ENCODE peak calls at places on chromosomes 3 and 15, in seven cellular contexts. G is HS-5; Q is NCI-H460; D is neuronal stem cell; W is stimulated activated CD4-positive, alpha-beta T cell treated with anti-CD3 and anti-CD28 coated beads, Interleukin-15, amount 100 ng/mL, for 1 hour; I is central memory CD4-positive, alpha-beta T cell; O is CD8-positive, alpha-beta memory T cell. M is an unnamed sample.

GRCh38 chr3:131283862-131284261 is 97.7 kb upstream of the NUDT16 start:
- DNase-seq in G (no peak), Q (no peak), D (no peak), W (no peak), I (no peak), O (no peak), M (no peak)

GRCh38 chr3:96966181-96966929 is 152.0 kb downstream of the EPHA6 start:
- DNase-seq in G (no peak), Q (no peak), D (no peak), W (no peak), I (no peak), O (no peak), M (no peak)

GRCh38 chr3:38538773-38539353 is 42.7 kb downstream of the EXOG start:
- DNase-seq in G (no peak), Q (no peak), D (no peak), W (no peak), I (no peak), O (no peak), M (no peak)

GRCh38 chr3:183626877-183627594 is 8.4 kb upstream of the KLHL24 start:
- DNase-seq in G (no peak), Q (no peak), D (no peak), W (no peak), I (no peak), O (no peak), M (no peak)

GRCh38 chr15:35208353-35208752 is 123.3 kb upstream of the NANOGP8 start:
- DNase-seq in G (no peak), Q (no peak), D (no peak), W (no peak), I (no peak), O (no peak), M (no peak)

GRCh38 chr3:107643038-107643883 is 120.5 kb downstream of the BBX start:
- DNase-seq in G (no peak), Q (no peak), D (no peak), W (no peak), I (no peak), O (no peak), M (no peak)

GRCh38 chr3:157859541-157859940 is 246.7 kb downstream of the SHOX2 start:
- DNase-seq in G (no peak), Q (no peak), D (no peak), W (no peak), I (no peak), O (no peak), M (no peak)

GRCh38 chr15:50697109-50697797 is 10.7 kb upstream of the TRPM7 start:
- DNase-seq in G (no peak), Q (no peak), D (no peak), W (no peak), I (no peak), O (no peak), M (no peak)

GRCh38 chr15:55279746-55280351 is 9.8 kb downstream of the RAB27A start:
- DNase-seq in G (peak), Q (no peak), D (no peak), W (no peak), I (peak), O (peak), M (peak)

GRCh38 chr15:27361418-27361817 is 390.4 kb downstream of the GABRG3 start:
- DNase-seq in G (no peak), Q (no peak), D (no peak), W (no peak), I (no peak), O (no peak), M (no peak)

GRCh38 chr3:167762296-167762695 is 26.8 kb downstream of the SERPINI1 start:
- DNase-seq in G (no peak), Q (no peak), D (no peak), W (no peak), I (no peak), O (no peak), M (no peak)

GRCh38 chr15:66578286-66578875 is 12.6 kb upstream of the LCTL start:
- DNase-seq in G (peak), Q (no peak), D (no peak), W (no peak), I (no peak), O (no peak), M (no peak)

GRCh38 chr3:159791336-159791735 is 197.3 kb upstream of the IL12A start:
- DNase-seq in G (no peak), Q (no peak), D (no peak), W (no peak), I (no peak), O (no peak), M (no peak)

GRCh38 chr3:140736863-140737460 is 59.1 kb downstream of the TRIM42 start:
- DNase-seq in G (no peak), Q (no peak), D (peak), W (no peak), I (no peak), O (no peak), M (peak)

GRCh38 chr15:76401285-76401684 is 64.7 kb downstream of the ISL2 start:
- DNase-seq in G (no peak), Q (no peak), D (no peak), W (no peak), I (no peak), O (no peak), M (no peak)

GRCh38 chr3:61846488-61846887 is 285.1 kb downstream of the PTPRG start:
- DNase-seq in G (no peak), Q (no peak), D (no peak), W (no peak), I (no peak), O (no peak), M (no peak)

GRCh38 chr15:62068787-62069170 is 2.0 kb downstream of the C2CD4A start:
- DNase-seq in G (no peak), Q (no peak), D (no peak), W (no peak), I (no peak), O (no peak), M (no peak)

GRCh38 chr3:98567646-98568280 is 25.6 kb downstream of the CPOX start:
- DNase-seq in G (no peak), Q (no peak), D (no peak), W (no peak), I (peak), O (peak), M (no peak)

GRCh38 chr3:179266701-179267211 is 15.8 kb upstream of the KCNMB3 start:
- DNase-seq in G (no peak), Q (no peak), D (no peak), W (no peak), I (no peak), O (no peak), M (no peak)

GRCh38 chr15:97566957-97567356 is 393.5 kb upstream of the ARRDC4 start:
- DNase-seq in G (no peak), Q (no peak), D (no peak), W (no peak), I (no peak), O (no peak), M (no peak)

GRCh38 chr15:60318236-60318867 is 79.4 kb downstream of the ANXA2 start:
- DNase-seq in G (no peak), Q (no peak), D (no peak), W (no peak), I (no peak), O (no peak), M (no peak)

GRCh38 chr15:74316116-74316515 is 51.3 kb downstream of the CYP11A1 start:
- DNase-seq in G (no peak), Q (no peak), D (no peak), W (no peak), I (no peak), O (no peak), M (no peak)

GRCh38 chr3:17006143-17006839 is 121.5 kb downstream of the PLCL2 start:
- DNase-seq in G (no peak), Q (no peak), D (no peak), W (no peak), I (no peak), O (no peak), M (no peak)

GRCh38 chr3:36989568-36989967 is 3.4 kb downstream of the EPM2AIP1 start:
- DNase-seq in G (no peak), Q (no peak), D (no peak), W (no peak), I (no peak), O (no peak), M (no peak)

GRCh38 chr3:170356596-170357175 is 829 bp upstream of the SKIL start:
- DNase-seq in G (peak), Q (peak), D (peak), W (peak), I (no peak), O (no peak), M (peak)

GRCh38 chr3:186964071-186964470 is 33.7 kb downstream of the ST6GAL1 start:
- DNase-seq in G (no peak), Q (no peak), D (no peak), W (no peak), I (no peak), O (no peak), M (no peak)